ENCODE peak calls at places on chromosomes 2 and 18, in six cellular contexts. One of them, this sample, is unnamed.

GRCh38 chr2:58640042-58640441 is 398.9 kb upstream of the FANCL start:
- DNase-seq in mesendoderm: peak; percentile 43
- DNase-seq in H1: no peak
- DNase-seq in mesenchymal stem cell: no peak
- DNase-seq in IMR-90: no peak
- DNase-seq in trophoblast cell: no peak
- DNase-seq in this sample: no peak

GRCh38 chr18:59902180-59902992 is 2.6 kb downstream of the PMAIP1 start:
- DNase-seq in trophoblast cell: no peak
- DNase-seq in H1: no peak
- DNase-seq in IMR-90: peak; percentile 95
- DNase-seq in mesenchymal stem cell: peak; percentile 88
- DNase-seq in mesendoderm: no peak
- DNase-seq in this sample: no peak

GRCh38 chr2:211113294-211114175 is 557.1 kb downstream of the CPS1 start:
- DNase-seq in IMR-90: no peak
- DNase-seq in mesendoderm: no peak
- DNase-seq in mesenchymal stem cell: no peak
- DNase-seq in trophoblast cell: no peak
- DNase-seq in H1: no peak
- DNase-seq in this sample: no peak

GRCh38 chr18:23626451-23627279 is 36.0 kb downstream of the ANKRD29 start:
- DNase-seq in trophoblast cell: no peak
- DNase-seq in IMR-90: peak; percentile 73
- DNase-seq in H1: no peak
- DNase-seq in mesendoderm: no peak
- DNase-seq in mesenchymal stem cell: no peak
- DNase-seq in this sample: no peak

GRCh38 chr2:240214790-240215675 is 74.6 kb upstream of the OTOS start:
- DNase-seq in mesendoderm: no peak
- DNase-seq in H1: no peak
- DNase-seq in trophoblast cell: no peak
- DNase-seq in mesenchymal stem cell: no peak
- DNase-seq in IMR-90: no peak
- DNase-seq in this sample: no peak

GRCh38 chr18:11752116-11752911 is 63.2 kb downstream of the GNAL start:
- DNase-seq in H1: no peak
- DNase-seq in trophoblast cell: peak; percentile 21
- DNase-seq in IMR-90: peak; percentile 30
- DNase-seq in mesenchymal stem cell: peak; percentile 48
- DNase-seq in mesendoderm: peak; percentile 80
- DNase-seq in this sample: peak; percentile 41

GRCh38 chr18:72986103-72986502 is 118.3 kb upstream of the NETO1 start:
- DNase-seq in mesendoderm: no peak
- DNase-seq in trophoblast cell: no peak
- DNase-seq in IMR-90: no peak
- DNase-seq in mesenchymal stem cell: no peak
- DNase-seq in H1: no peak
- DNase-seq in this sample: no peak

GRCh38 chr18:79577451-79578395 is 101.9 kb upstream of the CTDP1 start:
- DNase-seq in IMR-90: peak; percentile 49
- DNase-seq in H1: no peak
- DNase-seq in mesenchymal stem cell: no peak
- DNase-seq in mesendoderm: no peak
- DNase-seq in trophoblast cell: no peak
- DNase-seq in this sample: no peak

GRCh38 chr2:66595556-66595955 is 160.6 kb downstream of the MEIS1 start:
- DNase-seq in trophoblast cell: no peak
- DNase-seq in H1: no peak
- DNase-seq in mesenchymal stem cell: no peak
- DNase-seq in IMR-90: no peak
- DNase-seq in mesendoderm: no peak
- DNase-seq in this sample: no peak

GRCh38 chr2:101961287-101962242 is 30.2 kb upstream of the IL1R2 start:
- DNase-seq in trophoblast cell: peak; percentile 60
- DNase-seq in IMR-90: peak; percentile 96
- DNase-seq in mesendoderm: peak; percentile 6
- DNase-seq in H1: no peak
- DNase-seq in mesenchymal stem cell: peak; percentile 99
- DNase-seq in this sample: no peak

GRCh38 chr2:178105566-178105965 is 6.7 kb upstream of the RBM45 start:
- DNase-seq in mesendoderm: no peak
- DNase-seq in trophoblast cell: no peak
- DNase-seq in IMR-90: no peak
- DNase-seq in H1: no peak
- DNase-seq in mesenchymal stem cell: no peak
- DNase-seq in this sample: no peak

GRCh38 chr18:35042389-35043066 is 1.3 kb downstream of the MAPRE2 start:
- DNase-seq in H1: no peak
- DNase-seq in mesenchymal stem cell: peak; percentile 29
- DNase-seq in trophoblast cell: no peak
- DNase-seq in IMR-90: no peak
- DNase-seq in mesendoderm: no peak
- DNase-seq in this sample: no peak

GRCh38 chr2:215651412-215651811 is 215.5 kb upstream of the FN1 start:
- DNase-seq in IMR-90: no peak
- DNase-seq in mesenchymal stem cell: no peak
- DNase-seq in trophoblast cell: no peak
- DNase-seq in H1: no peak
- DNase-seq in mesendoderm: no peak
- DNase-seq in this sample: no peak

GRCh38 chr2:230575640-230576324 is 136.9 kb upstream of the CAB39 start:
- DNase-seq in H1: no peak
- DNase-seq in trophoblast cell: peak; percentile 38
- DNase-seq in mesenchymal stem cell: no peak
- DNase-seq in mesendoderm: no peak
- DNase-seq in IMR-90: no peak
- DNase-seq in this sample: no peak

GRCh38 chr18:78713064-78713463 is 266.6 kb upstream of the SALL3 start:
- DNase-seq in IMR-90: no peak
- DNase-seq in mesendoderm: peak; percentile 63
- DNase-seq in trophoblast cell: no peak
- DNase-seq in H1: no peak
- DNase-seq in mesenchymal stem cell: no peak
- DNase-seq in this sample: peak; percentile 63

GRCh38 chr18:63025251-63025710 is 294.3 kb downstream of the BCL2 start:
- DNase-seq in H1: no peak
- DNase-seq in mesenchymal stem cell: no peak
- DNase-seq in mesendoderm: peak; percentile 64
- DNase-seq in IMR-90: no peak
- DNase-seq in trophoblast cell: no peak
- DNase-seq in this sample: peak; percentile 21

GRCh38 chr18:75408554-75409506 is 18.7 kb downstream of the SMIM21 start:
- DNase-seq in mesendoderm: peak; percentile 23
- DNase-seq in trophoblast cell: peak; percentile 18
- DNase-seq in mesenchymal stem cell: peak; percentile 95
- DNase-seq in IMR-90: peak; percentile 100
- DNase-seq in H1: no peak
- DNase-seq in this sample: no peak

GRCh38 chr2:196925445-196925767 is 1.1 kb downstream of the PGAP1 start:
- DNase-seq in mesenchymal stem cell: no peak
- DNase-seq in H1: no peak
- DNase-seq in IMR-90: no peak
- DNase-seq in trophoblast cell: no peak
- DNase-seq in mesendoderm: no peak
- DNase-seq in this sample: no peak

GRCh38 chr2:196926562-196927317 is at the start of gene PGAP1:
- DNase-seq in trophoblast cell: peak; percentile 88
- DNase-seq in IMR-90: peak; percentile 88
- DNase-seq in H1: peak; percentile 70
- DNase-seq in mesendoderm: peak; percentile 98
- DNase-seq in mesenchymal stem cell: peak; percentile 92
- DNase-seq in this sample: peak; percentile 97

GRCh38 chr2:196924051-196924450 is 2.5 kb downstream of the PGAP1 start:
- DNase-seq in trophoblast cell: no peak
- DNase-seq in IMR-90: no peak
- DNase-seq in mesendoderm: no peak
- DNase-seq in mesenchymal stem cell: no peak
- DNase-seq in H1: no peak
- DNase-seq in this sample: no peak

GRCh38 chr2:196925768-196926561 is 542 bp downstream of the PGAP1 start:
- DNase-seq in mesendoderm: peak; percentile 74
- DNase-seq in H1: no peak
- DNase-seq in trophoblast cell: no peak
- DNase-seq in mesenchymal stem cell: peak; percentile 58
- DNase-seq in IMR-90: peak; percentile 26
- DNase-seq in this sample: peak; percentile 36

DNA sequence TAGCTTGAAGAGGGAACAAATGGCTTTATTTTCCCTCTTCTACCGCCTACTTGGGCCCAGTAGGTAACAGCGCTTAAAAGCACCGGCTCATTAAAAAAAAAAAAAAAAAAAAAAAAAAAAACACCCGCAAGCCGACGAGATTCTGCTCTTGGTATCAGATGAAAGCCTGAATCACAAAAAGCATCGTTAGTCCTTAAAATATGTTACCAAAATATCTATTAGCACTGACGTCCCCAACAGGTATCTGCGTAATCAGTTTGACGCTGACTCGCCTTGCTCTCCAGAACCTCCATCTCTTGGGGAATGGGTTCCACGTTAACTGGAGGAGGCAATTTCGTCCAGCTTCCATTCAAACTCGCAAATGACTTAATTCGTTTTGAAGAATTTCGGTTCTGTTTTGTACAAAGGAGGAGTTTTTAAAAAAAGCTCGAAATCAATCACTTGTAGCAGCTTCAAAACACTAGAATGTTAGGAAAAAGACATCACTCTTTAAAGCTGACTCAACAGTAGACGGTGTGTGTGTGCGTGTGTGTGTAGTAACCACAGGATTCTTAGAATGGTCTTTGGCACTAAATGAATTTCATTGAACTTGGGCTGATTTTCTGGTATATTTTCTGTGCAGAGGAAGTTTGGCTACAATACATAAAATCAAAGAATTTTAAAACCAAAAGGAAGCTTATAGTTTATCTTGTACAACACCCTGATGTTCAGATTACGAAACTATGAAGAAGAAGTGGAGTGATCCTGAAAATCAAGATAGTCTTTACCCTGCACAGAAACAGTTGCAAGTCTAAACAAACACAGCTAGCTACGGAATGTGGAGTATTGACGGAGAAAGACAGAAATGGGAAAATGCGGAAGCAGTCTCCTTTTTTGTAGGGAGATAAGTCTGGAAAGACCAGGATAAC is 1.1 kb upstream of the PGAP1 start:
- DNase-seq in H1: no peak
- DNase-seq in mesendoderm: no peak
- DNase-seq in mesenchymal stem cell: peak; percentile 92
- DNase-seq in trophoblast cell: peak; percentile 51
- DNase-seq in IMR-90: peak; percentile 85
- DNase-seq in this sample: no peak
- H3K18ac ChIP-seq in H1: no peak overlapping the region
- H3K18ac ChIP-seq in mesendoderm: peak overlapping the region; percentile 89
- H3K18ac ChIP-seq in mesenchymal stem cell: peak overlapping the region; percentile 79
- H3K18ac ChIP-seq in trophoblast cell: no peak overlapping the region
- H3K18ac ChIP-seq in IMR-90: peak overlapping the region; percentile 22
- H3K18ac ChIP-seq in this sample: no peak overlapping the region

DNA sequence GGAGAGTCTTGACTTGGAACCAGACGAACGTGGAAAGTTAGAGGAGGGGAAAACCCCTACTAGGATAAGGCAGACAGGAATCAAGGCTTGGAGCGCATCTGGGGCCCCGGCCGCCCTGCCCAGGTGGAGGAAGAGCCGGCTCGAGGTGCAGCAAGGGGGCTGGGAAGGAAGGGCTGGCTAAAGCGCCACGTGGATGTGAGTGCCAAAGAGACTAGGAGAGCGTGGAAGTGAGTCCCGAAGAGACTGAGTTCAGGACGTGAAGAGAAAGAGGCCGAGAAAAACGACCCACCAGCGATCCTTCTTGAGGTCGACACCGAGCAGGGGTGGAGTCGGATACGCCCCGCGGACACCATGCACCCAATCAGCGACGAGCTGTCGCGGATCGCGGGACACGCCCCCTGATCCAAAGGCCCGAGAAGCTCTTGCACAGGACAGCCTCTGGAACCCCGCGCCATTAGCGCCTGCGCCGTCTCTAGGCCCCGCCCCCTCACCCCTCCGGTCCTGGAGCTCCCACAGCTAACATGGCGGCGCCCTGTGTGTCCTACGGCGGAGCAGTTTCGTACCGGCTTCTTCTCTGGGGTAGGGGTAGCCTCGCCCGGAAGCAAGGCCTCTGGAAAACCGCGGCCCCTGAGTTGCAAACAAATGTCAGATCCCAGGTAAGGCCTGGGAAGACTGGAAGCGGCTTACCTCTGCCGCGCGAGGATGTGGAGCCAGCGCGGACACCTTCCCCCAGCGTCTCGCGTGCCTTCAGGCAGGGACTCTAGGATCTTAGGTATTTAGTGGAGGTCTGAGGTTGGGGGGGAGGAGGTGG is at the start of gene MRPS9:
- DNase-seq in mesendoderm: peak; percentile 99
- DNase-seq in mesenchymal stem cell: peak; percentile 97
- DNase-seq in H1: peak; percentile 94
- DNase-seq in IMR-90: peak; percentile 95
- DNase-seq in trophoblast cell: peak; percentile 99
- DNase-seq in this sample: peak; percentile 97
- H4K8ac ChIP-seq in mesendoderm: no peak within 1 kb of the TSS
- H4K8ac ChIP-seq in mesenchymal stem cell: peak within 1 kb of the TSS; percentile 83
- H4K8ac ChIP-seq in H1: peak within 1 kb of the TSS; percentile 98
- H4K8ac ChIP-seq in IMR-90: peak within 1 kb of the TSS; percentile 91
- H4K8ac ChIP-seq in trophoblast cell: peak within 1 kb of the TSS; percentile 97
- H4K8ac ChIP-seq in this sample: peak within 1 kb of the TSS; percentile 19

DNA sequence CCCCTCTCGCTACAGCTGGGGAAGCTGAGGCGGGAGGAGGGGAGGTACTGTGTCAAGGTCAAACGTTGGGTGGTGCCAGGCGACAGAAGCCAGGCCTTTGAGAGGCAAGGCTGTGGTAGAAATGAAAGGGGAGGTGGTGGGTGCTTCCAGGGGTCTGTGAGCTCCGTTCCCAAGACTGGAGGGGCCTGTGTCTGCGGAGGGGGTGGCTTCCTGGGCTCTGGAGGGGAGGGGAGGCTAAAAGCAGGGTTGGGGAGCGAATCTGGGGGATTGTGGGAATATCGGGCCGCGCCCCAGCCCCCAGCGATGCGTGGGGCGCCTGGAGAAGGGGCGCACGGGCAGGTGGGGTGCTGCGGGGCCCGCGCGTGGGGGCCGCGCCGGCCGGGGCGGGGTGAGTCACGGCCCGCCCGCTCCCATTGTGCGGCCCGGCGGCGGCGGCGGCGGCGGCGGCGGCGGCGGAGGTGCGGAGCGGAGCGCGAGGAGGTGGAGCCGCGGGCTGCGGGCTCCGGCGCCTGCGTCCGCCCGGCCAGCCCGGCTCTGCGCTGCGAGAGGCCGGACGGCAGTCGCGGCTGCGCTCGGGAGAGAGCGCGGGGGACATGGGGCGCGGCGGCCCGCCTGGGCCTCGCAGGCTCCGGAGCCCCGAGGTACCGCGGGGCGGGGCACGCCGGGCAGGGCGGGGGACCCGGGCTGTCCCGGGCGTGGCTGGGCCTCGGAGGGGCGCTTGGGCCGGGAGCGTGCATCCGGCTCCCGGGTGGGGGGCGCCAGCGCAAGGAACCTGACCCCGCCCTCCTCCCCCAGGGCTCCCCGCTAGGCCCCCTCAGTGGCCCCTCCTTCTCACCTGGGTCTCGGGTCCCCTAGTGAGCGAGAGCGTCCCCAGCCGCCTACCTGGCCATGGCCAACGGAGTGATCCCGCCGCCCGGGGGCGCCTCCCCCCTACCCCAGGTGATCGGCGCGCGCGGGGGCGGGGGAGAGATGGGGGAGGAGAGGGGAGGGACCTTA is at the start of gene SLC4A3:
- DNase-seq in H1: no peak
- DNase-seq in mesenchymal stem cell: peak; percentile 22
- DNase-seq in trophoblast cell: peak; percentile 48
- DNase-seq in mesendoderm: peak; percentile 40
- DNase-seq in IMR-90: peak; percentile 19
- DNase-seq in this sample: peak; percentile 43
- H3K4me3 ChIP-seq in H1: peak within 1 kb of the TSS; percentile 48
- H3K4me3 ChIP-seq in mesenchymal stem cell: peak within 1 kb of the TSS; percentile 68
- H3K4me3 ChIP-seq in trophoblast cell: peak within 1 kb of the TSS; percentile 73
- H3K4me3 ChIP-seq in mesendoderm: peak within 1 kb of the TSS; percentile 38
- H3K4me3 ChIP-seq in IMR-90: peak within 1 kb of the TSS; percentile 62
- H3K4me3 ChIP-seq in this sample: peak within 1 kb of the TSS; percentile 87

GRCh38 chr2:27211943-27212625 is at the start of the genes ATRAID and SLC5A6:
- DNase-seq in H1: peak; percentile 59
- DNase-seq in mesenchymal stem cell: peak; percentile 93
- DNase-seq in trophoblast cell: peak; percentile 93
- DNase-seq in mesendoderm: peak; percentile 94
- DNase-seq in IMR-90: peak; percentile 81
- DNase-seq in this sample: peak; percentile 85
- H3K18ac ChIP-seq in H1: peak within 1 kb of the TSS; percentile 98
- H3K18ac ChIP-seq in mesenchymal stem cell: peak within 1 kb of the TSS; percentile 99
- H3K18ac ChIP-seq in trophoblast cell: peak within 1 kb of the TSS; percentile 97
- H3K18ac ChIP-seq in mesendoderm: peak within 1 kb of the TSS; percentile 98
- H3K18ac ChIP-seq in IMR-90: peak within 1 kb of the TSS; percentile 96
- H3K18ac ChIP-seq in this sample: peak within 1 kb of the TSS; percentile 96